ENCODE peak calls at places on chromosomes 13 and 19, in nine cellular contexts. J, C, D, P, S, R, K, M and V are unnamed samples.

GRCh38 chr13:33842207-33842606 is 24.3 kb downstream of the RFC3 start:
- DNase-seq in D (no peak), S (no peak), K (no peak), J (peak; percentile 37), C (no peak), R (no peak), M (no peak), P (no peak), V (no peak)

GRCh38 chr19:11381535-11382369 is 2.4 kb downstream of the EPOR start:
- DNase-seq in C (peak; percentile 55), D (peak; percentile 16), R (no peak), S (peak; percentile 81), K (peak; percentile 73), J (peak; percentile 75), M (peak; percentile 79), P (peak; percentile 52), V (peak; percentile 92)

GRCh38 chr19:18173054-18173571 is 500 bp upstream of the IFI30 start:
- DNase-seq in R (no peak), J (no peak), M (peak; percentile 78), K (peak; percentile 69), S (no peak), D (peak; percentile 61), P (no peak), C (peak; percentile 69), V (no peak)

GRCh38 chr13:96428904-96429303 is 339.0 kb downstream of the HS6ST3 start:
- DNase-seq in J (no peak), C (no peak), S (no peak), P (no peak), R (no peak), M (no peak), D (no peak), K (no peak), V (no peak)

GRCh38 chr19:10520652-10521318 is 3.5 kb upstream of the S1PR5 start:
- DNase-seq in D (no peak), S (no peak), R (no peak), J (no peak), M (no peak), P (no peak), K (no peak), C (no peak), V (no peak)

GRCh38 chr19:13428352-13428751 is 77.9 kb downstream of the CACNA1A start:
- DNase-seq in R (no peak), C (no peak), K (no peak), D (peak; percentile 4), M (no peak), S (peak; percentile 26), P (no peak), J (no peak), V (no peak)

GRCh38 chr19:45569619-45570421 is 14.8 kb downstream of the OPA3 start:
- DNase-seq in S (no peak), M (peak; percentile 71), J (no peak), C (peak; percentile 53), K (peak; percentile 63), D (no peak), P (peak; percentile 35), R (no peak), V (peak; percentile 73)

GRCh38 chr13:78630509-78630908 is 27.2 kb upstream of the POU4F1 start:
- DNase-seq in M (no peak), J (no peak), P (no peak), C (no peak), S (no peak), K (no peak), D (no peak), R (no peak), V (no peak)

GRCh38 chr19:37928527-37929286 is 21.7 kb downstream of the SIPA1L3 start:
- DNase-seq in P (no peak), J (no peak), D (no peak), R (no peak), M (no peak), S (no peak), C (no peak), K (no peak), V (peak; percentile 71)

GRCh38 chr13:96229356-96229755 is 139.4 kb downstream of the HS6ST3 start:
- DNase-seq in P (no peak), J (no peak), D (no peak), K (no peak), S (peak; percentile 7), R (no peak), C (no peak), M (no peak), V (no peak)

GRCh38 chr13:90947976-90948375 is 399.5 kb upstream of the MIR17HG start:
- DNase-seq in D (no peak), S (no peak), C (no peak), R (no peak), P (no peak), K (no peak), M (no peak), J (no peak), V (no peak)

GRCh38 chr19:41646589-41647204 is 19.8 kb upstream of the CEACAM4 start:
- DNase-seq in D (no peak), J (no peak), S (no peak), P (peak; percentile 14), R (no peak), K (no peak), C (no peak), M (no peak), V (peak; percentile 37)

GRCh38 chr19:18425515-18426415 is 6.6 kb downstream of the SSBP4 start:
- DNase-seq in M (peak; percentile 82), J (peak; percentile 47), D (no peak), C (no peak), K (peak; percentile 73), P (no peak), R (no peak), S (peak; percentile 52), V (no peak)

DNA sequence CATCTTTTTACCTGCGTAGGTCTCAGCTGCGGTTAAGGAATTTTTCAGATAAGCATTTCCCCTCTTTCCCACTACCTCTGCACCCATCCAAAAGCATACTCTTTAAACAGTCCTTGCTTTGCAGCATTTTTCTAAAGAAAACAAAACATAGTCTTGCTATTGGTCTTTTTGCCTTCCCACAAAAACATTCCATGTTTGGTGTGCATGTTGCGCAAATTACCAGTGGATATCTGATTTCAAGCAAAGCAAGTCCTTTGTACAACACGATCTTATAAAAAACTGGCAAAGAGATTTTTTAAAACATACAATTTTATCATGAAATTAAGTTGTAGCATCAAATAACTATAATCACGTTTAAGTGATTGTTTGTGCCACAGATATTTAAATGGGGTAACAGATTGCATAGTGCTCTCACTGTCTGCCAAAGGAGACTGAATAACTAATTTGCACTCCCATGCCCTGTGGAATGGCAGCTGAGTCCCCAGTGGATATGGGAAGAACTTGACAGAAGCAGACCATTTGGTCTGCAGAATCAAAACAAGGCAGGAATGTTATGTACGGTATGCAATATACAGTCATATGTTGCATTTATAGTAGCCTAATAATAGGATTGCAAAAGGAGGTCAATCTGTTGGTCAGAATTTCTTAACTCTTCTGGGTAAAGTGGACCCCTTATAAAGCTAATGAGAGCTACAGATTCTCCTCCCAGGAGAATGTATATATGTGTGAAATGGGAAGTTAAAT is 285.7 kb downstream of the TBC1D4 start:
- DNase-seq in J (peak; percentile 29), C (no peak), D (no peak), P (no peak), K (no peak), M (no peak), S (peak; percentile 73), R (no peak), V (no peak)
- TF ChIP-seq CTCF in J (no peak), C (no peak), D (no peak), P (no peak), K (no peak), M (no peak), S (peak; percentile 42), R (no peak), V (no peak)

DNA sequence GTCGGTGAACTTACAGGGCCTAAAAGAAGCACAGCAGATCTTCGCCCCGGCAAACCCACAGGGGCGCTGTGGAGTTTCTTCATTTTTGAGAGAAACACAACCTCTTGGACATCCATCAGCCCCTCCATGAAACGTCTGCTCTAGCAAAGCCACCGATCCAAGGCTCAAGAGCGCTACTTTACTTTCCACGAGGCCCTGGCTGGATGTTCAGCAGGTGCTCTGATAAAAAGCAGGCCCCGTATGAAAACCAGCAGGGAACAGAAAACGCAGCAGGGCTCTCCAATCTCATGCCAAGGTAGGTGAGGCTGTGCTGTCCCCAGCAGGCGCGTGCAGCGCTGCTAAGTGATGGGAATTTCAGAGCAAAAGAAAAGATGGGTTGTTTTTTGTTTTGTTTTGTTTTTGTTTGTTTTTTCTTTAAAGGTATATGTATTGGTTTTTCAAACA is 86.7 kb downstream of the IRS2 start:
- DNase-seq in K (no peak), J (no peak), D (no peak), P (no peak), S (no peak), C (no peak), M (no peak), R (no peak), V (no peak)
- TF ChIP-seq CTCF in K (no peak), J (no peak), D (no peak), P (no peak), S (no peak), C (no peak), M (no peak), R (no peak), V (no peak)

GRCh38 chr13:104198811-104199210 is 1132.6 kb upstream of the SLC10A2 start:
- DNase-seq in M (no peak), C (no peak), D (no peak), K (no peak), S (no peak), R (no peak), J (no peak), P (no peak), V (no peak)

GRCh38 chr13:104206450-104207044 is 1140.3 kb upstream of the SLC10A2 start:
- DNase-seq in M (no peak), P (no peak), R (no peak), S (no peak), J (no peak), C (no peak), D (no peak), K (no peak), V (no peak)

DNA sequence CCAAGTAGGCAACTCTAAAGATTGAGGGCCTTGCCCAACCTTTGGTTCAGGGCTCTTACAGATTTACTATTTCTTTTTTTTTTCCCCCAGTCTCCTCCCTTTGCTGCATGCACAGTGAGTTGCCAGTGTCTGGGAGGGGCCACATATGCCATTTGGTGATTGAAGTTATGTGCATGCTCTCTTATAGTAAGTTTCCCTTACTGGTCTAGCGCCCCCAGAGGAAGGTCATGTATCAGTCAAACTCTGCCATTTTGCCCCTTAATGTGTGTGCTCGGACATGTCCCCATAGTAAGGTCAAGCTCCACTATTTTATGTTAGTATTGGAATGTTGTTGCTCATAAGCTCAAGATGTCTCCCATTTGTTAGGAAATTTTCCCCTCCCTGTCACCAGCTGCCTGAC is 1138.0 kb upstream of the SLC10A2 start:
- DNase-seq in D (no peak), P (no peak), M (no peak), R (no peak), C (no peak), J (no peak), K (no peak), S (no peak), V (no peak)
- TF ChIP-seq CTCF in D (no peak), P (no peak), M (no peak), R (no peak), C (no peak), J (no peak), K (no peak), S (no peak), V (no peak)

DNA sequence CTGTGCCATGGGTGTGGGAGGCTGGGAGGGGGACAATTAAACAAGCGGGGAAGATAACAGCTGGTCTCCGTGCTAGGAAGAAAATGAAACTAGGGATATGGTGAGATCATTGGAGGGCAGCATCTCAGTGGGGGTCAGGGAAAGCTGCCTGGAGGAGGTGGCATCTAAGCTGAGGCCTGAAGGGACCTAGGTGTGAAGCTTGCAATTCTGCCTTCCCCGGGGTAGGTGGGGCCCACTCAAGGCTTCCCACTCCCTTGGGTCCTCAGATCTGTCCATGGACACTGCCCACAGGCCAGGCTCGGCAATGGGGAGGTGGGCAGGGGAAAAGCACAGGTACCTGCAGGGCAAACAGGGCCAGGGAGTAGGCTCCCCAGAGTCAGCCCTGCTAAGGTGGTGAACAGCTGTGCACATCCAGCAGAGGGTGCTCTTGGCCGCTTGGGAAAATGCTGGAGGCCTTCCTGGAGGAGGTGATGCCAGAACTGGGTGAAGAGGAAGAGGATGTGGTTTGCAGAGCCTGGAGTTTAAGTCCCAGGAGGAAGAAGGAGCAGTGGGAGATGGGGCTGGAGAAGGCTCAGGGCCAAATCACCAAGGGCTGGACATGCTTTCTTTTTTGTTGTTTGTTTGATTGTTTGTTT is 25.7 kb upstream of the CCNE1 start:
- DNase-seq in K (no peak), P (no peak), S (no peak), D (no peak), R (no peak), C (no peak), J (no peak), M (no peak), V (peak; percentile 67)
- TF ChIP-seq CTCF in K (no peak), P (no peak), S (peak; percentile 29), D (no peak), R (no peak), C (no peak), J (no peak), M (no peak), V (peak; percentile 25)